ENCODE peak calls at places on chromosomes 6 and 20, in ten cellular contexts. One of them, this sample, is unnamed.
A peak's percentile ranks its signal among the peaks of the same experiment; 100 is the strongest.

GRCh38 chr6:88855521-88856152 is 107.8 kb downstream of the RNGTT start:
- DNase-seq in CD8-positive, alpha-beta T cell: no peak
- DNase-seq in heart right ventricle: no peak
- DNase-seq in BE2C: no peak
- DNase-seq in sigmoid colon: no peak
- DNase-seq in A549: peak; percentile 0
- DNase-seq in PC-9: no peak
- DNase-seq in right atrium auricular region: no peak
- DNase-seq in fibroblast of lung: no peak
- DNase-seq in endodermal cell: no peak
- DNase-seq in this sample: no peak

GRCh38 chr20:24729896-24730605 is 219.0 kb upstream of the CST7 start:
- DNase-seq in heart right ventricle: no peak
- DNase-seq in right atrium auricular region: no peak
- DNase-seq in endodermal cell: peak; percentile 10
- DNase-seq in PC-9: no peak
- DNase-seq in CD8-positive, alpha-beta T cell: no peak
- DNase-seq in fibroblast of lung: no peak
- DNase-seq in sigmoid colon: no peak
- DNase-seq in A549: no peak
- DNase-seq in BE2C: no peak
- DNase-seq in this sample: no peak

GRCh38 chr6:19812512-19813119 is 24.6 kb upstream of the ID4 start:
- DNase-seq in A549: peak; percentile 62
- DNase-seq in right atrium auricular region: no peak
- DNase-seq in PC-9: no peak
- DNase-seq in fibroblast of lung: peak; percentile 54
- DNase-seq in CD8-positive, alpha-beta T cell: no peak
- DNase-seq in BE2C: peak; percentile 8
- DNase-seq in endodermal cell: no peak
- DNase-seq in heart right ventricle: no peak
- DNase-seq in sigmoid colon: no peak
- DNase-seq in this sample: peak; percentile 81

GRCh38 chr20:40953856-40954255 is 74.8 kb upstream of the TOP1 start:
- DNase-seq in heart right ventricle: no peak
- DNase-seq in right atrium auricular region: no peak
- DNase-seq in A549: no peak
- DNase-seq in BE2C: no peak
- DNase-seq in CD8-positive, alpha-beta T cell: no peak
- DNase-seq in endodermal cell: no peak
- DNase-seq in fibroblast of lung: peak; percentile 58
- DNase-seq in PC-9: peak; percentile 28
- DNase-seq in sigmoid colon: peak; percentile 13
- DNase-seq in this sample: no peak

GRCh38 chr20:10524034-10524476 is 89.0 kb downstream of the SLX4IP start:
- DNase-seq in right atrium auricular region: peak; percentile 88
- DNase-seq in BE2C: peak; percentile 70
- DNase-seq in A549: no peak
- DNase-seq in sigmoid colon: peak; percentile 98
- DNase-seq in fibroblast of lung: peak; percentile 54
- DNase-seq in endodermal cell: peak; percentile 79
- DNase-seq in PC-9: no peak
- DNase-seq in CD8-positive, alpha-beta T cell: no peak
- DNase-seq in heart right ventricle: peak; percentile 48
- DNase-seq in this sample: peak; percentile 54

GRCh38 chr6:43016935-43017334 is 2.9 kb downstream of the KLHDC3 start:
- DNase-seq in fibroblast of lung: no peak
- DNase-seq in endodermal cell: no peak
- DNase-seq in heart right ventricle: peak; percentile 37
- DNase-seq in A549: no peak
- DNase-seq in CD8-positive, alpha-beta T cell: no peak
- DNase-seq in sigmoid colon: no peak
- DNase-seq in PC-9: no peak
- DNase-seq in right atrium auricular region: no peak
- DNase-seq in BE2C: no peak
- DNase-seq in this sample: no peak

GRCh38 chr20:53837126-53837826 is 233.1 kb downstream of the BCAS1 start:
- DNase-seq in right atrium auricular region: no peak
- DNase-seq in CD8-positive, alpha-beta T cell: no peak
- DNase-seq in A549: no peak
- DNase-seq in heart right ventricle: no peak
- DNase-seq in BE2C: no peak
- DNase-seq in PC-9: peak; percentile 52
- DNase-seq in fibroblast of lung: no peak
- DNase-seq in sigmoid colon: no peak
- DNase-seq in endodermal cell: no peak
- DNase-seq in this sample: no peak

GRCh38 chr6:161233986-161234620 is 39.8 kb downstream of the AGPAT4 start:
- DNase-seq in heart right ventricle: peak; percentile 56
- DNase-seq in A549: peak; percentile 6
- DNase-seq in PC-9: no peak
- DNase-seq in sigmoid colon: peak; percentile 94
- DNase-seq in fibroblast of lung: peak; percentile 92
- DNase-seq in right atrium auricular region: peak; percentile 83
- DNase-seq in CD8-positive, alpha-beta T cell: no peak
- DNase-seq in BE2C: peak; percentile 65
- DNase-seq in endodermal cell: no peak
- DNase-seq in this sample: peak; percentile 94

GRCh38 chr20:51487076-51487475 is 55.4 kb downstream of the NFATC2 start:
- DNase-seq in BE2C: no peak
- DNase-seq in A549: no peak
- DNase-seq in CD8-positive, alpha-beta T cell: no peak
- DNase-seq in endodermal cell: no peak
- DNase-seq in sigmoid colon: no peak
- DNase-seq in right atrium auricular region: no peak
- DNase-seq in heart right ventricle: no peak
- DNase-seq in PC-9: no peak
- DNase-seq in fibroblast of lung: no peak
- DNase-seq in this sample: no peak

GRCh38 chr20:40431112-40431511 is 257.9 kb downstream of the MAFB start:
- DNase-seq in BE2C: no peak
- DNase-seq in fibroblast of lung: no peak
- DNase-seq in A549: no peak
- DNase-seq in CD8-positive, alpha-beta T cell: no peak
- DNase-seq in right atrium auricular region: no peak
- DNase-seq in heart right ventricle: no peak
- DNase-seq in endodermal cell: no peak
- DNase-seq in sigmoid colon: no peak
- DNase-seq in PC-9: no peak
- DNase-seq in this sample: no peak

GRCh38 chr6:144284753-144285547 is at the start of gene UTRN:
- DNase-seq in BE2C: peak; percentile 8
- DNase-seq in fibroblast of lung: peak; percentile 87
- DNase-seq in A549: peak; percentile 80
- DNase-seq in endodermal cell: peak; percentile 95
- DNase-seq in PC-9: peak; percentile 68
- DNase-seq in CD8-positive, alpha-beta T cell: no peak
- DNase-seq in heart right ventricle: peak; percentile 85
- DNase-seq in sigmoid colon: peak; percentile 90
- DNase-seq in right atrium auricular region: peak; percentile 85
- DNase-seq in this sample: peak; percentile 90

GRCh38 chr6:152309648-152310047 is 327.5 kb downstream of the SYNE1 start:
- DNase-seq in endodermal cell: no peak
- DNase-seq in CD8-positive, alpha-beta T cell: peak; percentile 60
- DNase-seq in right atrium auricular region: no peak
- DNase-seq in A549: no peak
- DNase-seq in fibroblast of lung: peak; percentile 69
- DNase-seq in BE2C: peak; percentile 8
- DNase-seq in heart right ventricle: no peak
- DNase-seq in PC-9: no peak
- DNase-seq in sigmoid colon: no peak
- DNase-seq in this sample: no peak

GRCh38 chr6:107533415-107534059 is 43.6 kb downstream of the SOBP start:
- DNase-seq in BE2C: no peak
- DNase-seq in right atrium auricular region: no peak
- DNase-seq in PC-9: no peak
- DNase-seq in heart right ventricle: no peak
- DNase-seq in A549: no peak
- DNase-seq in fibroblast of lung: no peak
- DNase-seq in sigmoid colon: no peak
- DNase-seq in CD8-positive, alpha-beta T cell: no peak
- DNase-seq in endodermal cell: peak; percentile 54
- DNase-seq in this sample: no peak

GRCh38 chr6:159762681-159763293 is 942 bp downstream of the ACAT2 start:
- DNase-seq in right atrium auricular region: no peak
- DNase-seq in heart right ventricle: peak; percentile 16
- DNase-seq in BE2C: no peak
- DNase-seq in sigmoid colon: peak; percentile 73
- DNase-seq in A549: peak; percentile 9
- DNase-seq in CD8-positive, alpha-beta T cell: no peak
- DNase-seq in PC-9: no peak
- DNase-seq in fibroblast of lung: peak; percentile 3
- DNase-seq in endodermal cell: no peak
- DNase-seq in this sample: no peak

GRCh38 chr6:122609881-122610689 is at the start of gene PKIB:
- DNase-seq in fibroblast of lung: peak; percentile 83
- DNase-seq in heart right ventricle: peak; percentile 74
- DNase-seq in CD8-positive, alpha-beta T cell: peak; percentile 1
- DNase-seq in endodermal cell: peak; percentile 86
- DNase-seq in BE2C: peak; percentile 80
- DNase-seq in A549: peak; percentile 60
- DNase-seq in sigmoid colon: peak; percentile 74
- DNase-seq in right atrium auricular region: peak; percentile 64
- DNase-seq in PC-9: peak; percentile 82
- DNase-seq in this sample: peak; percentile 67
- TF ChIP-seq CTCF in fibroblast of lung: peak; percentile 11
- TF ChIP-seq CTCF in heart right ventricle: no peak
- TF ChIP-seq CTCF in CD8-positive, alpha-beta T cell: no peak
- TF ChIP-seq CTCF in endodermal cell: peak; percentile 60
- TF ChIP-seq CTCF in BE2C: peak; percentile 33
- TF ChIP-seq CTCF in A549: peak; percentile 8
- TF ChIP-seq CTCF in sigmoid colon: peak; percentile 43
- TF ChIP-seq CTCF in right atrium auricular region: no peak
- TF ChIP-seq CTCF in PC-9: no peak
- TF ChIP-seq CTCF in this sample: peak; percentile 31

GRCh38 chr6:156934054-156934424 is 156.9 kb downstream of the ARID1B start:
- DNase-seq in fibroblast of lung: no peak
- DNase-seq in sigmoid colon: no peak
- DNase-seq in PC-9: peak; percentile 55
- DNase-seq in CD8-positive, alpha-beta T cell: no peak
- DNase-seq in BE2C: no peak
- DNase-seq in endodermal cell: no peak
- DNase-seq in right atrium auricular region: no peak
- DNase-seq in A549: no peak
- DNase-seq in heart right ventricle: no peak
- DNase-seq in this sample: no peak

GRCh38 chr6:156928972-156929371 is 151.8 kb downstream of the ARID1B start:
- DNase-seq in sigmoid colon: no peak
- DNase-seq in BE2C: no peak
- DNase-seq in heart right ventricle: no peak
- DNase-seq in CD8-positive, alpha-beta T cell: no peak
- DNase-seq in A549: no peak
- DNase-seq in endodermal cell: no peak
- DNase-seq in right atrium auricular region: no peak
- DNase-seq in fibroblast of lung: no peak
- DNase-seq in PC-9: no peak
- DNase-seq in this sample: no peak

GRCh38 chr6:156933201-156934053 is 156.2 kb downstream of the ARID1B start:
- DNase-seq in endodermal cell: peak; percentile 73
- DNase-seq in sigmoid colon: no peak
- DNase-seq in A549: no peak
- DNase-seq in heart right ventricle: no peak
- DNase-seq in BE2C: peak; percentile 31
- DNase-seq in right atrium auricular region: no peak
- DNase-seq in PC-9: no peak
- DNase-seq in CD8-positive, alpha-beta T cell: no peak
- DNase-seq in fibroblast of lung: no peak
- DNase-seq in this sample: no peak

GRCh38 chr6:156928126-156928525 is 150.9 kb downstream of the ARID1B start:
- DNase-seq in PC-9: no peak
- DNase-seq in CD8-positive, alpha-beta T cell: no peak
- DNase-seq in endodermal cell: no peak
- DNase-seq in A549: no peak
- DNase-seq in sigmoid colon: no peak
- DNase-seq in right atrium auricular region: no peak
- DNase-seq in BE2C: no peak
- DNase-seq in heart right ventricle: no peak
- DNase-seq in fibroblast of lung: no peak
- DNase-seq in this sample: no peak

GRCh38 chr6:156931283-156931682 is 154.1 kb downstream of the ARID1B start:
- DNase-seq in A549: no peak
- DNase-seq in PC-9: no peak
- DNase-seq in endodermal cell: no peak
- DNase-seq in sigmoid colon: no peak
- DNase-seq in right atrium auricular region: no peak
- DNase-seq in fibroblast of lung: no peak
- DNase-seq in CD8-positive, alpha-beta T cell: no peak
- DNase-seq in BE2C: no peak
- DNase-seq in heart right ventricle: no peak
- DNase-seq in this sample: peak; percentile 76
- H3K4me1 ChIP-seq in A549: peaks cover 15% of the 10 kb centered on the region
- H3K4me1 ChIP-seq in PC-9: peaks cover 27% of the 10 kb centered on the region
- H3K4me1 ChIP-seq in endodermal cell: peaks cover 3% of the 10 kb centered on the region
- H3K4me1 ChIP-seq in sigmoid colon: peaks cover 48% of the 10 kb centered on the region
- H3K4me1 ChIP-seq in right atrium auricular region: peaks cover 35% of the 10 kb centered on the region
- H3K4me1 ChIP-seq in fibroblast of lung: no peaks in the 10 kb centered on the region
- H3K4me1 ChIP-seq in CD8-positive, alpha-beta T cell: peaks cover 9% of the 10 kb centered on the region
- H3K4me1 ChIP-seq in BE2C: peaks cover 5% of the 10 kb centered on the region
- H3K4me1 ChIP-seq in heart right ventricle: peaks cover 40% of the 10 kb centered on the region
- H3K4me1 ChIP-seq in this sample: peaks cover 33% of the 10 kb centered on the region

GRCh38 chr6:11123978-11124377 is 12.5 kb upstream of the ERVFRD-1 start:
- DNase-seq in BE2C: no peak
- DNase-seq in A549: no peak
- DNase-seq in sigmoid colon: no peak
- DNase-seq in CD8-positive, alpha-beta T cell: no peak
- DNase-seq in endodermal cell: no peak
- DNase-seq in right atrium auricular region: no peak
- DNase-seq in fibroblast of lung: no peak
- DNase-seq in PC-9: no peak
- DNase-seq in heart right ventricle: no peak
- DNase-seq in this sample: no peak
- TF ChIP-seq CTCF in BE2C: peak; percentile 22
- TF ChIP-seq CTCF in A549: no peak
- TF ChIP-seq CTCF in sigmoid colon: no peak
- TF ChIP-seq CTCF in CD8-positive, alpha-beta T cell: no peak
- TF ChIP-seq CTCF in endodermal cell: peak; percentile 58
- TF ChIP-seq CTCF in right atrium auricular region: no peak
- TF ChIP-seq CTCF in fibroblast of lung: no peak
- TF ChIP-seq CTCF in PC-9: no peak
- TF ChIP-seq CTCF in heart right ventricle: no peak
- TF ChIP-seq CTCF in this sample: peak; percentile 4

DNA sequence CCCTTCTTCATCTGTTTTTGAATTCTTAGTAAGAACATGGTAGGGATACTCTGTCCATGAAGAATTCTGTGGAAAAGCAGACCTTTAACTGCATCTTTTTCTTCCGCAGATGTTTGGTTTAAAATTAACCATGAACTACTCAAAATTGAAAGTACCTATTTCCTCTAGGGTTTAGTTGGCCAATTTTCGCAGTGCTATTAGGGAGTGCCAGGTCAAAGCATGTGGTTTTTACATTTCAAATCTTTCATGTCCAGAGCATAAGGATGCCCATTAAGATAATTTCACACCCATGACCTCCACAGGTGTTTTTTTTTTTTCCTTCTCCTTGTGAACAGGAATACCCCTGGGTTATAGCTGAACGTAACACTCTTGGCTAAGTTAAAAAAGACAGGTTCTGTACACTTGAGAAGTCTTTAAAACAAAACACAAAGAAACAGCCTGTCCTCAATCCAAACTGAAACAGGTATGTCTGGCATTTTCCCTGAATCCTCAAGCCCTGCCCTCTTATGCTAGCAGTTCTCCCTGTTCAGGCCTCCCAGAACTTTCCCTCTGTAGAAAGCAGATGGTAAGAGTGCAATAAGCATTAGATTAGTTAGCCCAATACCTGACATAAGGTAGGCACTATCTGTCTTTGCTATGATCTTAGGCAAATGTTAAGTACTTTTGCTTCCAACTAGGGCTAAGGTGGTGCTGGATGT is 67.1 kb downstream of the ELOVL5 start:
- DNase-seq in right atrium auricular region: no peak
- DNase-seq in endodermal cell: no peak
- DNase-seq in PC-9: no peak
- DNase-seq in BE2C: no peak
- DNase-seq in heart right ventricle: no peak
- DNase-seq in CD8-positive, alpha-beta T cell: no peak
- DNase-seq in A549: no peak
- DNase-seq in sigmoid colon: no peak
- DNase-seq in fibroblast of lung: no peak
- DNase-seq in this sample: no peak
- H3K4me1 ChIP-seq in right atrium auricular region: peaks cover 26% of the 10 kb centered on the region
- H3K4me1 ChIP-seq in endodermal cell: no peaks in the 10 kb centered on the region
- H3K4me1 ChIP-seq in PC-9: no peaks in the 10 kb centered on the region
- H3K4me1 ChIP-seq in BE2C: no peaks in the 10 kb centered on the region
- H3K4me1 ChIP-seq in heart right ventricle: peaks cover 43% of the 10 kb centered on the region
- H3K4me1 ChIP-seq in CD8-positive, alpha-beta T cell: peaks cover 6% of the 10 kb centered on the region
- H3K4me1 ChIP-seq in A549: no peaks in the 10 kb centered on the region
- H3K4me1 ChIP-seq in sigmoid colon: peaks cover 29% of the 10 kb centered on the region
- H3K4me1 ChIP-seq in fibroblast of lung: no peaks in the 10 kb centered on the region
- H3K4me1 ChIP-seq in this sample: no peaks in the 10 kb centered on the region